ENCODE peak calls at places on chromosomes 4 and X, in seven cellular contexts. One of them, this sample, is unnamed. For H3K4me1, the result is how much of the 10 kb centered on the place peaks cover.

GRCh38 chr4:7326693-7327340 is 107.9 kb downstream of the PSAPL1 start:
- DNase-seq in aorta: peak
- DNase-seq in Panc1: no peak
- DNase-seq in HCT116: no peak
- DNase-seq in psoas muscle: no peak
- DNase-seq in heart left ventricle: no peak
- DNase-seq in breast epithelium: no peak
- DNase-seq in this sample: no peak

GRCh38 chr4:3368841-3369760 is 72.7 kb upstream of the HGFAC start:
- DNase-seq in aorta: no peak
- DNase-seq in heart left ventricle: no peak
- DNase-seq in breast epithelium: no peak
- DNase-seq in psoas muscle: no peak
- DNase-seq in Panc1: no peak
- DNase-seq in HCT116: no peak
- DNase-seq in this sample: peak

GRCh38 chrX:109472939-109473713 is 8.8 kb downstream of the GUCY2F start:
- DNase-seq in heart left ventricle: no peak
- DNase-seq in aorta: peak
- DNase-seq in Panc1: no peak
- DNase-seq in HCT116: peak
- DNase-seq in psoas muscle: no peak
- DNase-seq in breast epithelium: no peak
- DNase-seq in this sample: peak

GRCh38 chr4:101348367-101348827 is 1.1 kb upstream of the PPP3CA start:
- DNase-seq in Panc1: no peak
- DNase-seq in aorta: no peak
- DNase-seq in HCT116: no peak
- DNase-seq in breast epithelium: peak
- DNase-seq in heart left ventricle: peak
- DNase-seq in psoas muscle: no peak
- DNase-seq in this sample: no peak

GRCh38 chr4:184362338-184362737 is 112.0 kb downstream of the IRF2 start:
- DNase-seq in breast epithelium: no peak
- DNase-seq in Panc1: no peak
- DNase-seq in aorta: no peak
- DNase-seq in HCT116: no peak
- DNase-seq in heart left ventricle: no peak
- DNase-seq in psoas muscle: no peak
- DNase-seq in this sample: no peak

GRCh38 chr4:138182838-138183426 is 59.2 kb downstream of the SLC7A11 start:
- DNase-seq in Panc1: no peak
- DNase-seq in HCT116: peak
- DNase-seq in heart left ventricle: no peak
- DNase-seq in breast epithelium: no peak
- DNase-seq in aorta: no peak
- DNase-seq in psoas muscle: no peak
- DNase-seq in this sample: no peak

GRCh38 chr4:101818362-101818761 is 27.8 kb downstream of the BANK1 start:
- DNase-seq in Panc1: no peak
- DNase-seq in aorta: no peak
- DNase-seq in breast epithelium: no peak
- DNase-seq in psoas muscle: no peak
- DNase-seq in heart left ventricle: no peak
- DNase-seq in HCT116: no peak
- DNase-seq in this sample: no peak

GRCh38 chrX:131543774-131544173 is at the start of gene OR13H1:
- DNase-seq in heart left ventricle: no peak
- DNase-seq in psoas muscle: no peak
- DNase-seq in Panc1: no peak
- DNase-seq in aorta: no peak
- DNase-seq in HCT116: no peak
- DNase-seq in breast epithelium: no peak
- DNase-seq in this sample: no peak

GRCh38 chr4:128635141-128635911 is 174.2 kb upstream of the JADE1 start:
- DNase-seq in Panc1: no peak
- DNase-seq in heart left ventricle: peak
- DNase-seq in psoas muscle: peak
- DNase-seq in HCT116: no peak
- DNase-seq in breast epithelium: no peak
- DNase-seq in aorta: peak
- DNase-seq in this sample: peak

GRCh38 chrX:119398974-119399771 is at the start of gene SLC25A43:
- DNase-seq in breast epithelium: no peak
- DNase-seq in psoas muscle: peak
- DNase-seq in Panc1: no peak
- DNase-seq in aorta: peak
- DNase-seq in heart left ventricle: peak
- DNase-seq in HCT116: no peak
- DNase-seq in this sample: peak

GRCh38 chr4:38131371-38132139 is 171.4 kb downstream of the PTTG2 start:
- DNase-seq in aorta: no peak
- DNase-seq in breast epithelium: no peak
- DNase-seq in psoas muscle: no peak
- DNase-seq in heart left ventricle: no peak
- DNase-seq in HCT116: no peak
- DNase-seq in Panc1: no peak
- DNase-seq in this sample: no peak

GRCh38 chrX:57951666-57952319 is 41.5 kb upstream of the ZXDA start:
- DNase-seq in HCT116: no peak
- DNase-seq in heart left ventricle: no peak
- DNase-seq in breast epithelium: no peak
- DNase-seq in psoas muscle: peak
- DNase-seq in aorta: peak
- DNase-seq in Panc1: no peak
- DNase-seq in this sample: peak

GRCh38 chr4:183801460-183802168 is 103.5 kb upstream of the STOX2 start:
- DNase-seq in psoas muscle: no peak
- DNase-seq in aorta: no peak
- DNase-seq in HCT116: no peak
- DNase-seq in heart left ventricle: no peak
- DNase-seq in breast epithelium: no peak
- DNase-seq in Panc1: no peak
- DNase-seq in this sample: no peak

GRCh38 chr4:107197121-107197520 is 161.0 kb upstream of the DKK2 start:
- DNase-seq in Panc1: no peak
- DNase-seq in psoas muscle: no peak
- DNase-seq in breast epithelium: no peak
- DNase-seq in HCT116: no peak
- DNase-seq in heart left ventricle: no peak
- DNase-seq in aorta: no peak
- DNase-seq in this sample: no peak

GRCh38 chr4:15756361-15756861 is 21.7 kb upstream of the CD38 start:
- DNase-seq in heart left ventricle: no peak
- DNase-seq in Panc1: no peak
- DNase-seq in psoas muscle: no peak
- DNase-seq in HCT116: peak
- DNase-seq in aorta: no peak
- DNase-seq in breast epithelium: no peak
- DNase-seq in this sample: no peak

GRCh38 chr4:114599231-114600065 is 841 bp downstream of the UGT8 start:
- DNase-seq in HCT116: peak
- DNase-seq in aorta: no peak
- DNase-seq in heart left ventricle: no peak
- DNase-seq in breast epithelium: no peak
- DNase-seq in Panc1: no peak
- DNase-seq in psoas muscle: no peak
- DNase-seq in this sample: no peak

GRCh38 chr4:133152801-133153526 is 3.9 kb downstream of the PCDH10 start:
- DNase-seq in heart left ventricle: no peak
- DNase-seq in breast epithelium: no peak
- DNase-seq in aorta: no peak
- DNase-seq in HCT116: no peak
- DNase-seq in Panc1: no peak
- DNase-seq in psoas muscle: no peak
- DNase-seq in this sample: peak

GRCh38 chr4:2793578-2793919 is 664 bp downstream of the SH3BP2 start:
- DNase-seq in psoas muscle: peak
- DNase-seq in breast epithelium: peak
- DNase-seq in HCT116: peak
- DNase-seq in aorta: peak
- DNase-seq in Panc1: no peak
- DNase-seq in heart left ventricle: peak
- DNase-seq in this sample: peak

GRCh38 chr4:18578307-18578706 is 556.8 kb upstream of the LCORL start:
- DNase-seq in aorta: no peak
- DNase-seq in psoas muscle: no peak
- DNase-seq in heart left ventricle: no peak
- DNase-seq in Panc1: no peak
- DNase-seq in HCT116: no peak
- DNase-seq in breast epithelium: no peak
- DNase-seq in this sample: no peak

GRCh38 chr4:102219143-102219542 is 126.1 kb downstream of the SLC39A8 start:
- DNase-seq in HCT116: no peak
- DNase-seq in Panc1: no peak
- DNase-seq in heart left ventricle: no peak
- DNase-seq in breast epithelium: no peak
- DNase-seq in aorta: no peak
- DNase-seq in psoas muscle: no peak
- DNase-seq in this sample: no peak

GRCh38 chr4:186708554-186708953 is 15.1 kb downstream of the FAT1 start:
- DNase-seq in breast epithelium: no peak
- DNase-seq in heart left ventricle: no peak
- DNase-seq in Panc1: no peak
- DNase-seq in psoas muscle: no peak
- DNase-seq in aorta: no peak
- DNase-seq in HCT116: no peak
- DNase-seq in this sample: no peak

DNA sequence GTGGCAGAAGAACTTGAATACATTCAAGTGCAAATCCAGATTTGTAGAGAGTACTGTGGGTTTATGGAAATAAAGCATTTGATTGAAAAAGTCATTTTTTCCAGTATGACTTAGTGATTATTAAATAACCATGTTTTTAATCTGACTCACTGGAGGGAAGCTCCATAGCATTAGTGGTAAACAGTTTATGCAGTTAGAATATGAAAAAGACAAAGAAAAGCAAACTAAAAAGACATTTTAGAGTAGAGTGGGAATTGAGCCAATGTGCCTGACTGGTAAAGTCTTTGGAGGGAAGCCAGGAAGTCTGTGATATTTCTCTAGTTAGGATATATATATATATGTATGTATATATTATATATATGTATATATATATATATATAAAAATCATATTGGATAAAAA is 53.4 kb downstream of the FAT4 start:
- DNase-seq in Panc1: no peak
- DNase-seq in psoas muscle: no peak
- DNase-seq in aorta: no peak
- DNase-seq in breast epithelium: no peak
- DNase-seq in heart left ventricle: no peak
- DNase-seq in HCT116: no peak
- DNase-seq in this sample: no peak
- H3K27ac ChIP-seq in Panc1: no peak
- H3K27ac ChIP-seq in psoas muscle: no peak
- H3K27ac ChIP-seq in aorta: no peak
- H3K27ac ChIP-seq in breast epithelium: no peak
- H3K27ac ChIP-seq in heart left ventricle: no peak
- H3K27ac ChIP-seq in HCT116: no peak
- H3K27ac ChIP-seq in this sample: no peak

DNA sequence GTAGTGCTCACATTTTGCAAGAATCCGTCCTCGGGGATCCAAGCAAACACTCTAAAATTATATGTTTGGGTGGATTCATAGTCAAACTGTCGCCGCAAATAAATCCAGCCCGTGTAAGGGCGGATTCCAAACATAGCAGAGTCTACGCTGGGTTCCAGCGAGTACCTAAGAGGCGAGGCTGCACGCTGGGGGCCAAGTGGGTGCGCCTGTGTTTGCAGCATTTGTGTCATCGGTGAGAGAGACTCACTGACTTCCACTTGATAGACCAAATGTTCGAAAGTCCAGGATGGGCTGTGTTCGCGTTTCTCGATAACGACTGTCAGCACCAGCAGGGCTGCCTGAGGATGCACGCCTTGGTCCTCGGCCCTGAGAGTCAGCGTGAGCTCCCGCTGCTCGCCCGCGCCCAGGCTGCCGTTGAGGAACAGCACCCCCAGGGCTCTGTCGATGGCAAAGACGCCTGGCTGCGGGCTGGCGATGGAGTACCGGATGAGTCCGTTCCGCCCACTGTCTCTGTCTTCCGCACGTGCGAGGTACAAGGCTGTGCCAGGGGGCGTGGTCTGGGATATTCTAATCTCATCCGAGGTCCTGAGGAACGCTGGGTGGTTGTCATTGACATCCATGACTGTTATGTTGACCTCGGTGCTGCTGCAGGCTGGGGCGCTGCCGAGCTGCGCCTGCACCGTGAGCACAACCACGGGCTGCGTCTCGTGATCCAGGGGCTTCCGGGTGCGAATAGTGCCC is 158.7 kb downstream of the DCHS2 start:
- DNase-seq in heart left ventricle: no peak
- DNase-seq in HCT116: no peak
- DNase-seq in psoas muscle: peak
- DNase-seq in breast epithelium: no peak
- DNase-seq in Panc1: no peak
- DNase-seq in aorta: peak
- DNase-seq in this sample: peak
- H3K4me3 ChIP-seq in heart left ventricle: peak
- H3K4me3 ChIP-seq in HCT116: no peak
- H3K4me3 ChIP-seq in psoas muscle: no peak
- H3K4me3 ChIP-seq in breast epithelium: peak
- H3K4me3 ChIP-seq in Panc1: no peak
- H3K4me3 ChIP-seq in aorta: peak
- H3K4me3 ChIP-seq in this sample: no peak

GRCh38 chrX:26918633-26919032 is 544.5 kb downstream of the PPP4R3C start:
- DNase-seq in heart left ventricle: no peak
- DNase-seq in HCT116: peak
- DNase-seq in psoas muscle: no peak
- DNase-seq in breast epithelium: no peak
- DNase-seq in aorta: no peak
- DNase-seq in Panc1: no peak
- DNase-seq in this sample: no peak
- H3K4me1 ChIP-seq in heart left ventricle: under half
- H3K4me1 ChIP-seq in HCT116: under half
- H3K4me1 ChIP-seq in psoas muscle: under half
- H3K4me1 ChIP-seq in breast epithelium: under half
- H3K4me1 ChIP-seq in aorta: under half
- H3K4me1 ChIP-seq in Panc1: under half
- H3K4me1 ChIP-seq in this sample: under half

GRCh38 chr4:182140547-182140946 is 102.7 kb upstream of the TENM3 start:
- DNase-seq in aorta: no peak
- DNase-seq in breast epithelium: no peak
- DNase-seq in psoas muscle: no peak
- DNase-seq in heart left ventricle: no peak
- DNase-seq in HCT116: no peak
- DNase-seq in Panc1: no peak
- DNase-seq in this sample: no peak

GRCh38 chr4:182141623-182142022 is 101.6 kb upstream of the TENM3 start:
- DNase-seq in HCT116: no peak
- DNase-seq in aorta: no peak
- DNase-seq in psoas muscle: no peak
- DNase-seq in Panc1: no peak
- DNase-seq in breast epithelium: no peak
- DNase-seq in heart left ventricle: no peak
- DNase-seq in this sample: no peak

GRCh38 chr4:182137343-182137742 is 105.9 kb upstream of the TENM3 start:
- DNase-seq in HCT116: no peak
- DNase-seq in heart left ventricle: no peak
- DNase-seq in aorta: no peak
- DNase-seq in breast epithelium: no peak
- DNase-seq in psoas muscle: no peak
- DNase-seq in Panc1: no peak
- DNase-seq in this sample: no peak

GRCh38 chr4:182141046-182141445 is 102.2 kb upstream of the TENM3 start:
- DNase-seq in HCT116: no peak
- DNase-seq in Panc1: no peak
- DNase-seq in psoas muscle: peak
- DNase-seq in heart left ventricle: no peak
- DNase-seq in breast epithelium: no peak
- DNase-seq in aorta: no peak
- DNase-seq in this sample: no peak

GRCh38 chr4:182139481-182139880 is 103.7 kb upstream of the TENM3 start:
- DNase-seq in breast epithelium: no peak
- DNase-seq in heart left ventricle: no peak
- DNase-seq in psoas muscle: no peak
- DNase-seq in Panc1: no peak
- DNase-seq in HCT116: no peak
- DNase-seq in aorta: no peak
- DNase-seq in this sample: no peak
- H3K27ac ChIP-seq in breast epithelium: no peak
- H3K27ac ChIP-seq in heart left ventricle: no peak
- H3K27ac ChIP-seq in psoas muscle: no peak
- H3K27ac ChIP-seq in Panc1: no peak
- H3K27ac ChIP-seq in HCT116: no peak
- H3K27ac ChIP-seq in aorta: no peak
- H3K27ac ChIP-seq in this sample: no peak